ENCODE peak calls at places on chromosomes 2 and 18, in five cellular contexts. One of them, this sample, is unnamed. For H3K9me3, the result is how much of the 10 kb centered on the place peaks cover.

GRCh38 chr2:152012697-152013096 is 86.1 kb downstream of the CACNB4 start:
- DNase-seq in psoas muscle: no peak
- DNase-seq in ovary: no peak
- DNase-seq in CD8-positive, alpha-beta memory T cell: no peak
- DNase-seq in tibial nerve: no peak
- DNase-seq in this sample: no peak

GRCh38 chr18:30487962-30488361 is 554.6 kb downstream of the DSC3 start:
- DNase-seq in psoas muscle: no peak
- DNase-seq in ovary: no peak
- DNase-seq in CD8-positive, alpha-beta memory T cell: no peak
- DNase-seq in tibial nerve: no peak
- DNase-seq in this sample: no peak

GRCh38 chr18:25126751-25127150 is 225.2 kb downstream of the ZNF521 start:
- DNase-seq in psoas muscle: no peak
- DNase-seq in ovary: no peak
- DNase-seq in CD8-positive, alpha-beta memory T cell: no peak
- DNase-seq in tibial nerve: no peak
- DNase-seq in this sample: no peak

GRCh38 chr18:13611058-13611615 is 115.2 kb downstream of the FAM210A start:
- DNase-seq in psoas muscle: peak
- DNase-seq in ovary: no peak
- DNase-seq in CD8-positive, alpha-beta memory T cell: peak
- DNase-seq in tibial nerve: no peak
- DNase-seq in this sample: peak

GRCh38 chr18:25735447-25735846 is 355.0 kb downstream of the SS18 start:
- DNase-seq in psoas muscle: no peak
- DNase-seq in ovary: no peak
- DNase-seq in CD8-positive, alpha-beta memory T cell: no peak
- DNase-seq in tibial nerve: no peak
- DNase-seq in this sample: no peak

GRCh38 chr2:106566050-106566449 is 78.9 kb downstream of the CD8B2 start:
- DNase-seq in psoas muscle: no peak
- DNase-seq in ovary: no peak
- DNase-seq in CD8-positive, alpha-beta memory T cell: no peak
- DNase-seq in tibial nerve: no peak
- DNase-seq in this sample: no peak

GRCh38 chr2:19786408-19787058 is 115.2 kb downstream of the TTC32 start:
- DNase-seq in psoas muscle: no peak
- DNase-seq in ovary: no peak
- DNase-seq in CD8-positive, alpha-beta memory T cell: no peak
- DNase-seq in tibial nerve: no peak
- DNase-seq in this sample: no peak

GRCh38 chr2:241228860-241229516 is 40.5 kb downstream of the ANO7 start:
- DNase-seq in psoas muscle: peak
- DNase-seq in ovary: peak
- DNase-seq in CD8-positive, alpha-beta memory T cell: peak
- DNase-seq in tibial nerve: no peak
- DNase-seq in this sample: no peak

GRCh38 chr2:120419073-120419472 is 73.1 kb downstream of the INHBB start:
- DNase-seq in psoas muscle: no peak
- DNase-seq in ovary: no peak
- DNase-seq in CD8-positive, alpha-beta memory T cell: no peak
- DNase-seq in tibial nerve: no peak
- DNase-seq in this sample: no peak

GRCh38 chr2:46827274-46827930 is 88.2 kb downstream of the MCFD2 start:
- DNase-seq in psoas muscle: no peak
- DNase-seq in ovary: no peak
- DNase-seq in CD8-positive, alpha-beta memory T cell: no peak
- DNase-seq in tibial nerve: no peak
- DNase-seq in this sample: no peak

GRCh38 chr18:76348267-76349066 is 146.6 kb downstream of the ZNF516 start:
- DNase-seq in psoas muscle: no peak
- DNase-seq in ovary: no peak
- DNase-seq in CD8-positive, alpha-beta memory T cell: no peak
- DNase-seq in tibial nerve: no peak
- DNase-seq in this sample: no peak

GRCh38 chr2:79547568-79547967 is 34.7 kb downstream of the CTNNA2 start:
- DNase-seq in psoas muscle: no peak
- DNase-seq in ovary: no peak
- DNase-seq in CD8-positive, alpha-beta memory T cell: no peak
- DNase-seq in tibial nerve: no peak
- DNase-seq in this sample: no peak
- H3K9me3 ChIP-seq in psoas muscle: under half
- H3K9me3 ChIP-seq in ovary: under half
- H3K9me3 ChIP-seq in CD8-positive, alpha-beta memory T cell: under half
- H3K9me3 ChIP-seq in tibial nerve: under half
- H3K9me3 ChIP-seq in this sample: under half

GRCh38 chr2:182477774-182478173 is 50.9 kb upstream of the PDE1A start:
- DNase-seq in psoas muscle: no peak
- DNase-seq in ovary: no peak
- DNase-seq in CD8-positive, alpha-beta memory T cell: no peak
- DNase-seq in tibial nerve: no peak
- DNase-seq in this sample: no peak

GRCh38 chr2:182473635-182474034 is 46.8 kb upstream of the PDE1A start:
- DNase-seq in psoas muscle: no peak
- DNase-seq in ovary: no peak
- DNase-seq in CD8-positive, alpha-beta memory T cell: no peak
- DNase-seq in tibial nerve: no peak
- DNase-seq in this sample: no peak
- H3K9me3 ChIP-seq in psoas muscle: under half
- H3K9me3 ChIP-seq in ovary: under half
- H3K9me3 ChIP-seq in CD8-positive, alpha-beta memory T cell: under half
- H3K9me3 ChIP-seq in tibial nerve: under half
- H3K9me3 ChIP-seq in this sample: under half

GRCh38 chr2:239870863-239871262 is 154.3 kb downstream of the NDUFA10 start:
- DNase-seq in psoas muscle: no peak
- DNase-seq in ovary: no peak
- DNase-seq in CD8-positive, alpha-beta memory T cell: no peak
- DNase-seq in tibial nerve: no peak
- DNase-seq in this sample: no peak

GRCh38 chr2:239869272-239870155 is 155.6 kb downstream of the NDUFA10 start:
- DNase-seq in psoas muscle: no peak
- DNase-seq in ovary: no peak
- DNase-seq in CD8-positive, alpha-beta memory T cell: no peak
- DNase-seq in tibial nerve: no peak
- DNase-seq in this sample: no peak

GRCh38 chr2:239870276-239870675 is 154.9 kb downstream of the NDUFA10 start:
- DNase-seq in psoas muscle: no peak
- DNase-seq in ovary: no peak
- DNase-seq in CD8-positive, alpha-beta memory T cell: no peak
- DNase-seq in tibial nerve: no peak
- DNase-seq in this sample: no peak

GRCh38 chr2:239873656-239874635 is 151.2 kb downstream of the NDUFA10 start:
- DNase-seq in psoas muscle: no peak
- DNase-seq in ovary: no peak
- DNase-seq in CD8-positive, alpha-beta memory T cell: no peak
- DNase-seq in tibial nerve: peak
- DNase-seq in this sample: no peak

DNA sequence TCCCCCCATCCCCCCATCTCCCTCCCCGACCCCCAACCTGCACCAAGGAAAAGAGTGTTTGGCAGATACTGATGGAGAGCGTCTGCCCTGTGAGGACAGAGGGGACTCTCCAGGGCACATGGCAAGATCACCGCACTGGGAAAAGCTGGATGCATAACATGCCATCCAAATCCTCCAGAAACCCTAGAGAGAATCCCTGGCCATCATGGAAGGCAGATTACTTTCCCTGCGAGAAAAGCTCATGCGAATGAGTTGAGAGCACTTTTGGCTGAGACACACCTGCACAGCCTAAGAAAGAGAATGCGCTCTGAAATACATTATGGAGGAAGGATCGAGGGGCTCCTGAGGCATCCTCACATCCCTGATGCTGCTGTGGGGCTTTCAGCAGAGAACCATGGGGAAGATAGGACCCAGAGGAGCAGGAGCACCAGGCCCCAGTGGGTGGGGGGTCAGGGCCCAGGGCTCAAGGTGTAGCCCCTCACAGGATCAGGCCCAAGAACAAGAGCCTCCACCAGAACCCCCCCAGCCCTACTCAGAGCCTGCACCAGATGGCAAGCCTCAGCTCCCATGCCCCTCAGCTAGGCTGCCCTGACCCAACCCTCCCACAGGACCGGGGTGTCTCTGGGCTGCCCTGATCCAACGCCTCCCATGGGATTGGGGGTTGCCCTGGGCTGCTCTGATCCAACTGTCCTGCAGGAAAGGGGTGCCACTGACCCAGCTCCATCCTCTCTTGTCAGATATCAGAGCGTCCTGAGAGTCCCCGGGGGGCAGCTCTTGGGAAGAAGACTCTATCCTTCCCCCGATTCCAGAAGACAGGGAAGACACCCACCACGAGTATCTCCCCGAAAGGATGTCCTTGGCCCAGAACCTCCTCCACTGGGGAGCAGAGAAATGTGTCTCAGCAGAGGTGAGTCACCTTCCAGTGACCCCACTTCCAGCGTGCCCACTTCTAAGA is 153.4 kb downstream of the NDUFA10 start:
- DNase-seq in psoas muscle: no peak
- DNase-seq in ovary: no peak
- DNase-seq in CD8-positive, alpha-beta memory T cell: no peak
- DNase-seq in tibial nerve: no peak
- DNase-seq in this sample: no peak
- H3K9me3 ChIP-seq in psoas muscle: under half
- H3K9me3 ChIP-seq in ovary: under half
- H3K9me3 ChIP-seq in CD8-positive, alpha-beta memory T cell: under half
- H3K9me3 ChIP-seq in tibial nerve: under half
- H3K9me3 ChIP-seq in this sample: under half

DNA sequence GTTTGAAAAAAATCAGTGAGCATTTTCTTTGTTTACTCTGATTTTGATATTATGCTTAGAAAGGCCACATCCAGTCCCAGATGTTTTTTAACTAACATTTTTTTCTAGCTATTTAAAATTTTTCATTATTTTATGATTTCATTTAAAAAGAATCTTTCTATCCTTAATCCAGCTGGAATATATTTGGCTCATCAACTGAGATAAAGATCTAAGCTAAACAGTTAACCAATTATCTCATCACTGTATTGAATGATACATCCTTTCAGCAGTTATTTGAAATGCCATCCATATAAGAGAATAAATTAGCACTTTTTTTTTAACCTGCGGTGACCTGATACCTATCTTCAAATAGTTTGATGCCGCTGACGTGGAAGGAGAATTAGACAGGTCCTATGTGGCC is 245.5 kb upstream of the COPS8 start:
- DNase-seq in psoas muscle: no peak
- DNase-seq in ovary: no peak
- DNase-seq in CD8-positive, alpha-beta memory T cell: no peak
- DNase-seq in tibial nerve: no peak
- DNase-seq in this sample: no peak
- H3K9me3 ChIP-seq in psoas muscle: under half
- H3K9me3 ChIP-seq in ovary: under half
- H3K9me3 ChIP-seq in CD8-positive, alpha-beta memory T cell: under half
- H3K9me3 ChIP-seq in tibial nerve: under half
- H3K9me3 ChIP-seq in this sample: under half

GRCh38 chr2:123652320-123652719 is 372.8 kb upstream of the CNTNAP5 start:
- DNase-seq in psoas muscle: no peak
- DNase-seq in ovary: no peak
- DNase-seq in CD8-positive, alpha-beta memory T cell: no peak
- DNase-seq in tibial nerve: no peak
- DNase-seq in this sample: no peak
- H3K9me3 ChIP-seq in psoas muscle: under half
- H3K9me3 ChIP-seq in ovary: under half
- H3K9me3 ChIP-seq in CD8-positive, alpha-beta memory T cell: under half
- H3K9me3 ChIP-seq in tibial nerve: under half
- H3K9me3 ChIP-seq in this sample: under half

DNA sequence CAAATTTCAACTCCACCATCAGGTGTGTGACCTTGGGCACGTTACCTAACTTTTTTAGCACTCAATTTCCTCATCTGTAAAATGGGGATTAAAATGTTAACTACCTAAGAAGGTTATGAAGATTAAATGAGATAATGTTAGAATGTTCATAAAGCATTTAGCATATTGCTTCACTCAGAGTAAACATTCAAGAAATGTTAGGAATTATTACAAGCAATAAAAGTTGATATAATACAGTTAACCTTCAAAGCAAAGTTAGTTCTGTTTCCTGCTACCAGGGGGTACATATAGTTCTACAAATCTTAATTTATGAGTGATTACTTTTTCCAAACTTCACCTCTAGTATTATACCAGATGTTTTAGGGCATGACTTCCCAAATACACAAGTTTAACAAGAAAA is 254.2 kb downstream of the PDE11A start:
- DNase-seq in psoas muscle: no peak
- DNase-seq in ovary: no peak
- DNase-seq in CD8-positive, alpha-beta memory T cell: no peak
- DNase-seq in tibial nerve: no peak
- DNase-seq in this sample: no peak
- H3K9me3 ChIP-seq in psoas muscle: under half
- H3K9me3 ChIP-seq in ovary: under half
- H3K9me3 ChIP-seq in CD8-positive, alpha-beta memory T cell: under half
- H3K9me3 ChIP-seq in tibial nerve: under half
- H3K9me3 ChIP-seq in this sample: under half

GRCh38 chr2:128564131-128564530 is 245.5 kb upstream of the HS6ST1 start:
- DNase-seq in psoas muscle: no peak
- DNase-seq in ovary: no peak
- DNase-seq in CD8-positive, alpha-beta memory T cell: no peak
- DNase-seq in tibial nerve: no peak
- DNase-seq in this sample: no peak
- H3K9me3 ChIP-seq in psoas muscle: under half
- H3K9me3 ChIP-seq in ovary: under half
- H3K9me3 ChIP-seq in CD8-positive, alpha-beta memory T cell: under half
- H3K9me3 ChIP-seq in tibial nerve: under half
- H3K9me3 ChIP-seq in this sample: under half

GRCh38 chr18:79422783-79423165 is 27.0 kb downstream of the NFATC1 start:
- DNase-seq in psoas muscle: no peak
- DNase-seq in ovary: no peak
- DNase-seq in CD8-positive, alpha-beta memory T cell: no peak
- DNase-seq in tibial nerve: no peak
- DNase-seq in this sample: no peak
- H3K9me3 ChIP-seq in psoas muscle: under half
- H3K9me3 ChIP-seq in ovary: under half
- H3K9me3 ChIP-seq in CD8-positive, alpha-beta memory T cell: under half
- H3K9me3 ChIP-seq in tibial nerve: under half
- H3K9me3 ChIP-seq in this sample: under half

GRCh38 chr18:59197636-59198035 is 22.3 kb upstream of the GRP start:
- DNase-seq in psoas muscle: no peak
- DNase-seq in ovary: no peak
- DNase-seq in CD8-positive, alpha-beta memory T cell: no peak
- DNase-seq in tibial nerve: no peak
- DNase-seq in this sample: no peak

GRCh38 chr18:59200787-59201186 is 19.2 kb upstream of the GRP start:
- DNase-seq in psoas muscle: no peak
- DNase-seq in ovary: no peak
- DNase-seq in CD8-positive, alpha-beta memory T cell: no peak
- DNase-seq in tibial nerve: no peak
- DNase-seq in this sample: no peak

GRCh38 chr18:59198215-59198614 is 21.7 kb upstream of the GRP start:
- DNase-seq in psoas muscle: no peak
- DNase-seq in ovary: no peak
- DNase-seq in CD8-positive, alpha-beta memory T cell: no peak
- DNase-seq in tibial nerve: no peak
- DNase-seq in this sample: no peak

DNA sequence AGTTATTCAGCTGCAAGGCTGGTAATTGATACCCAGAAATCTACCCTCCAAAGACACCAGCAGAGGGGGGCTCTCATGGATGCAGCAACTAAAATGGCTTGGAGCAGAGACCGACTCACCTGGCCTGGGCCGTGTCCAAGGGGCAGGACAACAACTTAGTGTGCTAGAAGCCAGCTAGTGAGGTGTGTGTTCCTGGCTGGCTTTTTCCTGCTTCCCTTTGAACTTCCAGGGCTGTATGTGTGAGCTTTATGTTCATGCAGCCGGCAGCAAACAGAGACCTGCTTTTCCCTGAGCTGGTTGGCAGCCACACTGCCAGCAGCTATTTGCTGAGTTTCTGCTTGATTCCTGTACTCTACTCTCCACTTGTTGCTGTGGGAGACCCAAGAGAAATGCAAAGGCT is 23.8 kb upstream of the GRP start:
- DNase-seq in psoas muscle: no peak
- DNase-seq in ovary: no peak
- DNase-seq in CD8-positive, alpha-beta memory T cell: no peak
- DNase-seq in tibial nerve: no peak
- DNase-seq in this sample: no peak
- H3K9me3 ChIP-seq in psoas muscle: under half
- H3K9me3 ChIP-seq in ovary: under half
- H3K9me3 ChIP-seq in CD8-positive, alpha-beta memory T cell: under half
- H3K9me3 ChIP-seq in tibial nerve: under half
- H3K9me3 ChIP-seq in this sample: under half

This sample was measured in T-helper 17 cell.